ENCODE peak calls at places on chromosome 12, in six cellular contexts. C is GM12892, W is memory B cell, S is GM12891, G is endothelial cell, T is stomach. R is an unnamed sample.

GRCh38 chr12:120067901-120068300 is 48.7 kb downstream of the RAB35 start:
- DNase-seq in C (no peak), W (no peak), S (no peak), G (no peak), T (no peak), R (no peak)

GRCh38 chr12:111354511-111354910 is 14.4 kb downstream of the PHETA1 start:
- DNase-seq in C (no peak), W (no peak), S (no peak), G (no peak), T (no peak), R (no peak)

GRCh38 chr12:78759387-78759786 is 105.2 kb upstream of the SYT1 start:
- DNase-seq in C (no peak), W (no peak), S (no peak), G (no peak), T (no peak), R (no peak)

GRCh38 chr12:117120787-117121186 is 21.6 kb upstream of the TESC start:
- DNase-seq in C (no peak), W (no peak), S (no peak), G (no peak), T (no peak), R (no peak)

GRCh38 chr12:6167327-6168280 is 32.6 kb upstream of the CD9 start:
- DNase-seq in C (no peak), W (peak), S (peak), G (no peak), T (peak), R (no peak)

GRCh38 chr12:109448707-109449390 is 28.3 kb downstream of the KCTD10 start:
- DNase-seq in C (no peak), W (no peak), S (no peak), G (no peak), T (no peak), R (no peak)

GRCh38 chr12:93572712-93573551 is 457 bp downstream of the SOCS2 start:
- DNase-seq in C (no peak), W (peak), S (peak), G (peak), T (no peak), R (peak)

GRCh38 chr12:109760031-109760929 is 46.7 kb downstream of the FAM222A start:
- DNase-seq in C (no peak), W (no peak), S (no peak), G (no peak), T (peak), R (no peak)

GRCh38 chr12:65067383-65067782 is 53.7 kb downstream of the WIF1 start:
- DNase-seq in C (no peak), W (no peak), S (no peak), G (no peak), T (no peak), R (no peak)

GRCh38 chr12:128019996-128020544 is 246.9 kb upstream of the TMEM132C start:
- DNase-seq in C (no peak), W (no peak), S (no peak), G (no peak), T (no peak), R (no peak)

GRCh38 chr12:96908170-96908675 is 1.2 kb downstream of the NEDD1 start:
- DNase-seq in C (no peak), W (no peak), S (no peak), G (no peak), T (no peak), R (no peak)

GRCh38 chr12:121990692-121991603 is 30.7 kb upstream of the BCL7A start:
- DNase-seq in C (no peak), W (no peak), S (peak), G (no peak), T (no peak), R (no peak)

GRCh38 chr12:1738480-1738879 is 47.6 kb downstream of the ADIPOR2 start:
- DNase-seq in C (no peak), W (no peak), S (no peak), G (no peak), T (no peak), R (no peak)

GRCh38 chr12:122072031-122072970 is 6.3 kb upstream of the MLXIP start:
- DNase-seq in C (no peak), W (no peak), S (no peak), G (no peak), T (peak), R (no peak)

GRCh38 chr12:53195516-53196420 is 11.3 kb downstream of the ITGB7 start:
- DNase-seq in C (no peak), W (no peak), S (no peak), G (no peak), T (no peak), R (no peak)

GRCh38 chr12:49706351-49707126 is 666 bp downstream of the FMNL3 start:
- DNase-seq in C (no peak), W (no peak), S (no peak), G (peak), T (peak), R (peak)

GRCh38 chr12:78457951-78458350 is 406.6 kb upstream of the SYT1 start:
- DNase-seq in C (no peak), W (no peak), S (peak), G (no peak), T (no peak), R (no peak)

R was measured in iPS-NIHi11.